ENCODE peak calls at places on chromosomes 2 and 18, in seven cellular contexts. E, U, X, K, J, O and S are unnamed samples.

GRCh38 chr2:217942731-217943335 is 60.0 kb downstream of the TNS1 start:
- DNase-seq in U (no peak), X (no peak), J (no peak), E (peak), K (no peak), O (no peak), S (no peak)

GRCh38 chr18:54551590-54551989 is 39.5 kb upstream of the DYNAP start:
- DNase-seq in K (no peak), U (no peak), X (no peak), O (no peak), J (no peak), E (no peak), S (no peak)

GRCh38 chr18:23133860-23134779 is 1.2 kb upstream of the CABLES1 start:
- DNase-seq in K (peak), J (no peak), U (peak), E (peak), X (no peak), O (no peak), S (no peak)

GRCh38 chr2:10220516-10221391 is 82.0 kb upstream of the HPCAL1 start:
- DNase-seq in K (no peak), E (no peak), O (peak), J (no peak), U (no peak), X (peak), S (no peak)

GRCh38 chr18:5964596-5964995 is 69.3 kb upstream of the TMEM200C start:
- DNase-seq in J (no peak), X (no peak), O (no peak), U (no peak), K (no peak), E (no peak), S (no peak)

GRCh38 chr18:76351961-76352581 is 143.0 kb downstream of the ZNF516 start:
- DNase-seq in O (peak), J (no peak), K (no peak), E (peak), X (peak), U (peak), S (no peak)

GRCh38 chr2:218423584-218423983 is 4.7 kb downstream of the VIL1 start:
- DNase-seq in J (no peak), U (no peak), K (no peak), E (no peak), X (no peak), O (no peak), S (no peak)

GRCh38 chr2:174680221-174680620 is 82.6 kb upstream of the WIPF1 start:
- DNase-seq in U (no peak), E (no peak), X (no peak), K (no peak), O (no peak), J (no peak), S (no peak)

GRCh38 chr18:42801706-42802105 is 313.8 kb downstream of the RIT2 start:
- DNase-seq in E (no peak), J (no peak), X (no peak), U (no peak), O (no peak), K (no peak), S (no peak)

GRCh38 chr2:232330068-232330999 is 48.2 kb upstream of the ALPP start:
- DNase-seq in X (no peak), J (no peak), O (no peak), E (no peak), K (no peak), U (no peak), S (no peak)

GRCh38 chr2:232365621-232366321 is 12.8 kb upstream of the ALPP start:
- DNase-seq in O (peak), U (no peak), E (peak), J (no peak), X (no peak), K (no peak), S (no peak)

GRCh38 chr2:241810304-241811208 is 1.6 kb downstream of the NEU4 start:
- DNase-seq in U (no peak), E (no peak), J (no peak), K (no peak), O (no peak), X (no peak), S (peak)

GRCh38 chr18:6741290-6741689 is 11.8 kb downstream of the ARHGAP28 start:
- DNase-seq in U (no peak), K (no peak), O (peak), E (no peak), X (peak), J (no peak), S (peak)

GRCh38 chr2:225422145-225422544 is 22.6 kb downstream of the NYAP2 start:
- DNase-seq in X (no peak), U (no peak), J (no peak), E (no peak), K (no peak), O (no peak), S (no peak)

GRCh38 chr2:63486861-63487290 is 101.4 kb downstream of the WDPCP start:
- DNase-seq in X (no peak), E (peak), U (no peak), J (no peak), O (no peak), K (no peak), S (no peak)

GRCh38 chr2:68726608-68727367 is 7.8 kb upstream of the ARHGAP25 start:
- DNase-seq in X (no peak), K (peak), E (no peak), J (peak), U (no peak), O (peak), S (peak)

GRCh38 chr2:170425291-170425751 is 247.4 kb downstream of the MYO3B start:
- DNase-seq in U (no peak), X (no peak), O (peak), E (no peak), K (no peak), J (no peak), S (no peak)

GRCh38 chr2:112542974-112543760 is 902 bp downstream of the POLR1B start:
- DNase-seq in O (peak), X (no peak), J (no peak), K (peak), E (no peak), U (no peak), S (no peak)

GRCh38 chr2:178280261-178280852 is 86.0 kb downstream of the OSBPL6 start:
- DNase-seq in E (no peak), J (no peak), O (peak), X (no peak), K (peak), U (peak), S (no peak)

GRCh38 chr2:40418614-40419013 is 33.3 kb downstream of the SLC8A1 start:
- DNase-seq in K (no peak), E (no peak), J (no peak), O (no peak), X (no peak), U (no peak), S (no peak)

GRCh38 chr2:96146881-96147592 is 1.8 kb upstream of the DUSP2 start:
- DNase-seq in E (no peak), X (no peak), O (peak), J (no peak), U (no peak), K (no peak), S (no peak)

GRCh38 chr2:9483107-9483506 is 8.8 kb downstream of the IAH1 start:
- DNase-seq in X (no peak), O (no peak), E (no peak), J (no peak), K (no peak), U (no peak), S (no peak)

GRCh38 chr2:99880148-99880983 is 262.0 kb downstream of the AFF3 start:
- DNase-seq in O (peak), X (peak), K (no peak), J (no peak), U (no peak), E (no peak), S (no peak)

GRCh38 chr2:230737791-230738226 is 25.2 kb downstream of the CAB39 start:
- DNase-seq in J (no peak), X (no peak), K (no peak), E (no peak), O (no peak), U (no peak), S (no peak)

GRCh38 chr18:30175061-30175574 is 867.4 kb downstream of the DSC3 start:
- DNase-seq in K (no peak), U (no peak), O (peak), J (no peak), X (no peak), E (peak), S (no peak)

GRCh38 chr2:200064879-200065278 is 109.5 kb downstream of the MAIP1 start:
- DNase-seq in U (no peak), K (no peak), X (no peak), E (no peak), O (no peak), J (no peak), S (no peak)

GRCh38 chr2:62904344-62904743 is 146.3 kb upstream of the OTX1 start:
- DNase-seq in E (no peak), O (no peak), K (no peak), U (no peak), X (no peak), J (no peak), S (no peak)

GRCh38 chr2:151947524-151948165 is 119.4 kb upstream of the ARL5A start:
- DNase-seq in K (no peak), O (peak), J (no peak), E (no peak), U (peak), X (no peak), S (no peak)

GRCh38 chr2:160695402-160696060 is 201.9 kb upstream of the RBMS1 start:
- DNase-seq in U (no peak), X (no peak), O (peak), K (no peak), E (peak), J (no peak), S (no peak)

GRCh38 chr2:240640939-240641338 is 15.7 kb downstream of the GPR35 start:
- DNase-seq in K (no peak), J (no peak), O (no peak), E (peak), X (no peak), U (no peak), S (no peak)

GRCh38 chr2:219661197-219661954 is 33.9 kb downstream of the SLC4A3 start:
- DNase-seq in K (no peak), O (no peak), J (no peak), E (no peak), X (no peak), U (no peak), S (no peak)

GRCh38 chr2:217660423-217660822 is 342.4 kb downstream of the TNS1 start:
- DNase-seq in U (no peak), O (no peak), X (no peak), K (no peak), J (no peak), E (no peak), S (no peak)

GRCh38 chr2:26581266-26581990 is 59.7 kb downstream of the CIB4 start:
- DNase-seq in O (no peak), E (no peak), K (no peak), X (no peak), U (no peak), J (no peak), S (no peak)

GRCh38 chr18:79637181-79637920 is 42.3 kb upstream of the CTDP1 start:
- DNase-seq in J (no peak), K (no peak), O (no peak), U (no peak), E (no peak), X (no peak), S (no peak)